ENCODE peak calls at places on chromosome 18, in five cellular contexts. Q, O, M, X and J are unnamed samples.

GRCh38 chr18:37889963-37890362 is 324.4 kb upstream of the CELF4 start:
- DNase-seq in Q (no peak), M (no peak), O (no peak), X (no peak), J (no peak)

GRCh38 chr18:56043691-56044090 is 455.7 kb upstream of the TCF4 start:
- DNase-seq in M (no peak), O (peak), X (no peak), Q (no peak), J (no peak)

GRCh38 chr18:58239879-58240278 is 195.9 kb downstream of the NEDD4L start:
- DNase-seq in M (no peak), O (no peak), Q (no peak), X (no peak), J (peak)

GRCh38 chr18:56066524-56067215 is 478.7 kb upstream of the TCF4 start:
- DNase-seq in X (no peak), Q (no peak), M (no peak), O (no peak), J (no peak)

GRCh38 chr18:2444201-2444875 is 127.0 kb downstream of the METTL4 start:
- DNase-seq in X (no peak), M (no peak), O (no peak), Q (no peak), J (no peak)

GRCh38 chr18:27735117-27735516 is 441.8 kb downstream of the CDH2 start:
- DNase-seq in O (no peak), Q (no peak), M (no peak), X (no peak), J (peak)

GRCh38 chr18:23970161-23971153 is 44.1 kb upstream of the TTC39C start:
- DNase-seq in M (no peak), Q (no peak), O (no peak), X (peak), J (no peak)

GRCh38 chr18:2704541-2704940 is 49.0 kb downstream of the SMCHD1 start:
- DNase-seq in Q (no peak), X (no peak), O (no peak), M (no peak), J (no peak)

GRCh38 chr18:46141199-46141598 is 37.0 kb downstream of the HAUS1 start:
- DNase-seq in M (no peak), Q (no peak), X (no peak), O (no peak), J (no peak)

GRCh38 chr18:76399613-76400391 is 95.2 kb downstream of the ZNF516 start:
- DNase-seq in X (no peak), M (no peak), Q (no peak), O (no peak), J (no peak)

GRCh38 chr18:37176307-37176934 is 347.5 kb downstream of the KIAA1328 start:
- DNase-seq in Q (no peak), X (no peak), O (no peak), M (no peak), J (peak)

GRCh38 chr18:7789853-7790552 is 222.9 kb downstream of the PTPRM start:
- DNase-seq in M (peak), X (no peak), O (no peak), Q (peak), J (peak)

GRCh38 chr18:14936313-14936712 is 188.3 kb downstream of the ANKRD30B start:
- DNase-seq in X (no peak), O (no peak), M (peak), Q (no peak), J (no peak)

GRCh38 chr18:57806891-57807280 is 3.8 kb upstream of the ATP8B1 start:
- DNase-seq in Q (no peak), O (no peak), M (no peak), X (no peak), J (no peak)